ENCODE peak calls at places on chromosomes 7 and 10, in four cellular contexts. One of them, this sample, is unnamed.

GRCh38 chr7:80618105-80618504 is 20.3 kb upstream of the CD36 start:
- DNase-seq in Panc1: no peak
- DNase-seq in H9: no peak
- DNase-seq in uterus: no peak
- DNase-seq in this sample: no peak

GRCh38 chr7:26704036-26704435 is 160.4 kb downstream of the SKAP2 start:
- DNase-seq in Panc1: no peak
- DNase-seq in H9: no peak
- DNase-seq in uterus: no peak
- DNase-seq in this sample: no peak

GRCh38 chr7:65457705-65458104 is 84.0 kb downstream of the ZNF92 start:
- DNase-seq in Panc1: no peak
- DNase-seq in H9: no peak
- DNase-seq in uterus: no peak
- DNase-seq in this sample: no peak

GRCh38 chr7:90322837-90323236 is 1.7 kb upstream of the FAM237B start:
- DNase-seq in Panc1: no peak
- DNase-seq in H9: no peak
- DNase-seq in uterus: no peak
- DNase-seq in this sample: no peak

GRCh38 chr10:34908472-34908871 is 93.4 kb upstream of the PARD3 start:
- DNase-seq in Panc1: no peak
- DNase-seq in H9: no peak
- DNase-seq in uterus: peak; percentile 30
- DNase-seq in this sample: no peak

GRCh38 chr7:54813398-54813797 is 54.4 kb upstream of the SEC61G start:
- DNase-seq in Panc1: no peak
- DNase-seq in H9: no peak
- DNase-seq in uterus: no peak
- DNase-seq in this sample: peak; percentile 52

GRCh38 chr10:60444494-60445064 is 54.9 kb upstream of the ANK3 start:
- DNase-seq in Panc1: no peak
- DNase-seq in H9: no peak
- DNase-seq in uterus: no peak
- DNase-seq in this sample: no peak

GRCh38 chr7:19143930-19144574 is 1.2 kb downstream of the FERD3L start:
- DNase-seq in Panc1: no peak
- DNase-seq in H9: peak; percentile 62
- DNase-seq in uterus: no peak
- DNase-seq in this sample: no peak

GRCh38 chr7:651032-651728 is 75.3 kb upstream of the DNAAF5 start:
- DNase-seq in Panc1: no peak
- DNase-seq in H9: no peak
- DNase-seq in uterus: no peak
- DNase-seq in this sample: no peak

GRCh38 chr10:23187155-23187554 is 5.0 kb upstream of the PTF1A start:
- DNase-seq in Panc1: no peak
- DNase-seq in H9: no peak
- DNase-seq in uterus: no peak
- DNase-seq in this sample: no peak

GRCh38 chr7:129262333-129262732 is 37.5 kb downstream of the AHCYL2 start:
- DNase-seq in Panc1: no peak
- DNase-seq in H9: no peak
- DNase-seq in uterus: no peak
- DNase-seq in this sample: no peak

GRCh38 chr10:126583507-126584200 is 86.8 kb downstream of the C10orf90 start:
- DNase-seq in Panc1: no peak
- DNase-seq in H9: no peak
- DNase-seq in uterus: no peak
- DNase-seq in this sample: no peak

GRCh38 chr10:21184216-21184615 is 287.1 kb upstream of the NEBL start:
- DNase-seq in Panc1: no peak
- DNase-seq in H9: no peak
- DNase-seq in uterus: no peak
- DNase-seq in this sample: no peak

GRCh38 chr7:124032369-124033092 is at the start of gene TMEM229A:
- DNase-seq in Panc1: no peak
- DNase-seq in H9: peak; percentile 81
- DNase-seq in uterus: peak; percentile 17
- DNase-seq in this sample: no peak

GRCh38 chr10:96360331-96360730 is 1.5 kb upstream of the OPALIN start:
- DNase-seq in Panc1: no peak
- DNase-seq in H9: no peak
- DNase-seq in uterus: no peak
- DNase-seq in this sample: no peak

GRCh38 chr10:33010132-33011037 is 52.4 kb upstream of the ITGB1 start:
- DNase-seq in Panc1: peak; percentile 86
- DNase-seq in H9: peak; percentile 43
- DNase-seq in uterus: no peak
- DNase-seq in this sample: no peak

GRCh38 chr7:105776068-105776790 is 100.2 kb downstream of the ATXN7L1 start:
- DNase-seq in Panc1: peak; percentile 91
- DNase-seq in H9: peak; percentile 96
- DNase-seq in uterus: peak; percentile 74
- DNase-seq in this sample: peak; percentile 76

GRCh38 chr7:137717811-137718271 is 128.9 kb downstream of the DGKI start:
- DNase-seq in Panc1: no peak
- DNase-seq in H9: peak; percentile 50
- DNase-seq in uterus: no peak
- DNase-seq in this sample: no peak

GRCh38 chr10:74932648-74933047 is 106.2 kb downstream of the KAT6B start:
- DNase-seq in Panc1: no peak
- DNase-seq in H9: no peak
- DNase-seq in uterus: peak; percentile 38
- DNase-seq in this sample: peak; percentile 64

GRCh38 chr10:125151824-125152634 is 8.3 kb downstream of the CTBP2 start:
- DNase-seq in Panc1: no peak
- DNase-seq in H9: peak; percentile 96
- DNase-seq in uterus: no peak
- DNase-seq in this sample: no peak

GRCh38 chr10:125152646-125153368 is 7.6 kb downstream of the CTBP2 start:
- DNase-seq in Panc1: no peak
- DNase-seq in H9: peak; percentile 56
- DNase-seq in uterus: peak; percentile 47
- DNase-seq in this sample: no peak

GRCh38 chr10:125149278-125150047 is 10.9 kb downstream of the CTBP2 start:
- DNase-seq in Panc1: peak; percentile 62
- DNase-seq in H9: peak; percentile 50
- DNase-seq in uterus: peak; percentile 64
- DNase-seq in this sample: peak; percentile 55

GRCh38 chr10:125153693-125154490 is 6.5 kb downstream of the CTBP2 start:
- DNase-seq in Panc1: no peak
- DNase-seq in H9: peak; percentile 23
- DNase-seq in uterus: no peak
- DNase-seq in this sample: no peak

GRCh38 chr10:125151170-125151823 is 9.1 kb downstream of the CTBP2 start:
- DNase-seq in Panc1: no peak
- DNase-seq in H9: peak; percentile 52
- DNase-seq in uterus: no peak
- DNase-seq in this sample: no peak
- H3K4me1 ChIP-seq in Panc1: peaks cover 84% of the 10 kb centered on the region
- H3K4me1 ChIP-seq in H9: peaks cover 24% of the 10 kb centered on the region
- H3K4me1 ChIP-seq in uterus: peaks cover 56% of the 10 kb centered on the region
- H3K4me1 ChIP-seq in this sample: peaks cover 98% of the 10 kb centered on the region

GRCh38 chr7:97565665-97566064 is 166.2 kb upstream of the TAC1 start:
- DNase-seq in Panc1: no peak
- DNase-seq in H9: no peak
- DNase-seq in uterus: no peak
- DNase-seq in this sample: no peak
- H3K27me3 ChIP-seq in Panc1: no peaks in the 10 kb centered on the region
- H3K27me3 ChIP-seq in H9: no peaks in the 10 kb centered on the region
- H3K27me3 ChIP-seq in uterus: no peaks in the 10 kb centered on the region
- H3K27me3 ChIP-seq in this sample: no peaks in the 10 kb centered on the region

DNA sequence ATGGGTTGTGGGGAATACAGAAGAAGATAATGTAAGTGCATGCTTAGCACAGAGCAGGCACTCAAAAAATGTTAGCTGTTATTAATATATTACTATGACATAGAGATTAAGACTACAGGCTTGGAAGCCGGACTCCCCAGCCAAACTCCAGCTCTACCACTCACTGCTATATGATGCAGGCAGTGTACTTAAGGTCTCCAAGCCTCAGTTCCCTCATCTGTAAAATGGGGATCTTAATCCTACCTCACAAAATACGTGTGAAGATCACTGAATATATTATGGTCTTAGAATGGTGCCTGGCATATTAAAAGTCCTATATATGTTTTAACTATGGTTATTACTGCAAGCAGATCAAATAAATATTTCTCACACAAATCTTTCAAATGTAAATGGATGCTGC is 5.2 kb downstream of the PDLIM1 start:
- DNase-seq in Panc1: no peak
- DNase-seq in H9: no peak
- DNase-seq in uterus: no peak
- DNase-seq in this sample: no peak
- H3K4me1 ChIP-seq in Panc1: peaks cover 53% of the 10 kb centered on the region
- H3K4me1 ChIP-seq in H9: peaks cover 10% of the 10 kb centered on the region
- H3K4me1 ChIP-seq in uterus: no peaks in the 10 kb centered on the region
- H3K4me1 ChIP-seq in this sample: peaks cover 26% of the 10 kb centered on the region

DNA sequence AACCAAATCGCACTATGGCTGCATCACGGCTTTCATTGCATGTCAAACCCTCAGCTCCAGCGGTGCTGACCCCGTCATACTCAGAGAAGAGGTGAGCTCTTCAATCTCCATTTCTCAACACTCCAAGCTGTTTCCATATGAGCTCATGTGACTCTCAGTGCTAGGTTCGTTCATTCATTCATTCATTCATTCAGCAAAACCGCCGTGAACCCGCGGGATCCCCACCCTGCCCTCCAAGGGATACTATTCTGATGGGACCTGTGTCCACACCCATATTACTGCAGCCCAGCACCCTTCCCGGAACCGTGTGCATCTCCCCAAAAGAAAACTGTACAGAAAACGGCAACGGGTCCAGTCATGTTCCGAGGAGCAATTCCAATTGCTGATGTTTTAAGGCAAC is 184.7 kb downstream of the DIP2C start:
- DNase-seq in Panc1: no peak
- DNase-seq in H9: no peak
- DNase-seq in uterus: peak; percentile 3
- DNase-seq in this sample: no peak
- H3K27me3 ChIP-seq in Panc1: no peaks in the 10 kb centered on the region
- H3K27me3 ChIP-seq in H9: peaks cover 48% of the 10 kb centered on the region
- H3K27me3 ChIP-seq in uterus: no peaks in the 10 kb centered on the region
- H3K27me3 ChIP-seq in this sample: no peaks in the 10 kb centered on the region

DNA sequence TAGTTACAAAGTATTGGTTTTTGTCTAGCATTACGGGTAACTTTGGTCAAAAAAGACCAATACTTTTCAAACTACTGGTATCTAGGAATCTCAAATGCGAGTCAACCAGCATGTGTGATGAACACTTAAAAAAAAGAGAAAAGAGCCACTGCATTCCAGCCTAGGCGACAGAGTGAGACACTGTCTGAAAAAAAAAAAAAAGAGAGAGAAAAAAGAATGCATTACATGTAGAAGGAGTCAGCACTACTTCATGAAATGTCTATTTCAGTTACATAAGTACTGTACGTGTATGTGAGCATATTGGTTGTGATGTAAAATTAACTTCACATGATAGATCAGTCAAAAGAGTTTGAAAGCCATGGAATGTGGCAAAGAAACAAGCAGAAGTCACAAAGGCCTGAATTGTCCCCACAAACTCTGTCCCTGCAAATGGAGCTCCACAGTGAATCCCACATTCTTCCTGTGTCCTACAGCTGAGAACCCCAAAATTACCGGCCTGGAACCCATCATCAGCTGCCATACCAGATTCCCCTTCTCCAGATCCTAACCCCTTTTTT is 1.6 kb downstream of the DENND11 start:
- DNase-seq in Panc1: no peak
- DNase-seq in H9: no peak
- DNase-seq in uterus: no peak
- DNase-seq in this sample: no peak
- H3K4me1 ChIP-seq in Panc1: peaks cover 11% of the 10 kb centered on the region
- H3K4me1 ChIP-seq in H9: peaks cover 4% of the 10 kb centered on the region
- H3K4me1 ChIP-seq in uterus: no peaks in the 10 kb centered on the region
- H3K4me1 ChIP-seq in this sample: peaks cover 10% of the 10 kb centered on the region

DNA sequence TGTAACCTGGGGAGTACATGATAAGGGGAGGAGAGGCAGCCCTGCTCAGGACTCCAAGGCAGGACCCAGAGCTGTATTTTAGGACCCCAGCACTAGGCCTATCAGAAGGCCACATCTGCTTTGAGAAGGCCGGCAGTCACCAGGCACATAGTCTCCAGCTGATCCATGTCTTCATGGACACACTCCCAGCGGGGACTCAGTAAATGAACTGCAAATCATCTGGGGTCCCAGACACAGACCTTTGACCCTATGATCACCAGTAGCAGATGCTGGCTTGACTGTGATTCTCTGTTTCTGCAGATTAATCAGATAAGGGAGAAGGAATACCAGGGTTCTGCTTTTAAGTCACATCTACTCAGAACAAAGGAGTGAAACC is 341.4 kb upstream of the PODXL start:
- DNase-seq in Panc1: no peak
- DNase-seq in H9: peak; percentile 18
- DNase-seq in uterus: no peak
- DNase-seq in this sample: no peak
- H3K27me3 ChIP-seq in Panc1: no peaks in the 10 kb centered on the region
- H3K27me3 ChIP-seq in H9: no peaks in the 10 kb centered on the region
- H3K27me3 ChIP-seq in uterus: no peaks in the 10 kb centered on the region
- H3K27me3 ChIP-seq in this sample: no peaks in the 10 kb centered on the region

GRCh38 chr10:968546-969199 is 19.6 kb upstream of the GTPBP4 start:
- DNase-seq in Panc1: no peak
- DNase-seq in H9: no peak
- DNase-seq in uterus: no peak
- DNase-seq in this sample: no peak
- H3K4me1 ChIP-seq in Panc1: no peaks in the 10 kb centered on the region
- H3K4me1 ChIP-seq in H9: no peaks in the 10 kb centered on the region
- H3K4me1 ChIP-seq in uterus: no peaks in the 10 kb centered on the region
- H3K4me1 ChIP-seq in this sample: no peaks in the 10 kb centered on the region